ENCODE peak calls at places on chromosomes 11 and 22, in six cellular contexts. R is CD4-positive, alpha-beta memory T cell; S is WERI-Rb-1; J is progenitor cell of endocrine pancreas; V is thoracic aorta; W is pancreas. D is an unnamed sample.

GRCh38 chr22:43897751-43898261 is 6.0 kb upstream of the PNPLA5 start:
- DNase-seq in R (no peak), S (no peak), J (no peak), V (no peak), W (no peak), D (peak; percentile 56)

GRCh38 chr11:2142762-2143202 is 3.6 kb upstream of the IGF2 start:
- DNase-seq in R (no peak), S (no peak), J (no peak), V (no peak), W (no peak), D (no peak)

GRCh38 chr11:26720003-26720402 is 1.9 kb downstream of the SLC5A12 start:
- DNase-seq in R (no peak), S (no peak), J (no peak), V (no peak), W (no peak), D (no peak)

GRCh38 chr11:67306769-67307544 is 3.6 kb downstream of the SSH3 start:
- DNase-seq in R (no peak), S (no peak), J (no peak), V (no peak), W (no peak), D (no peak)

GRCh38 chr11:118074785-118075184 is 2.1 kb upstream of the TMPRSS4 start:
- DNase-seq in R (no peak), S (no peak), J (no peak), V (no peak), W (no peak), D (no peak)

GRCh38 chr11:96141649-96142048 is 201.3 kb downstream of the MAML2 start:
- DNase-seq in R (no peak), S (no peak), J (no peak), V (no peak), W (no peak), D (no peak)

GRCh38 chr22:49052023-49052538 is 775.6 kb downstream of the BRD1 start:
- DNase-seq in R (peak; percentile 27), S (no peak), J (no peak), V (no peak), W (peak; percentile 75), D (no peak)

GRCh38 chr11:131248588-131248987 is 121.8 kb upstream of the NTM start:
- DNase-seq in R (no peak), S (no peak), J (no peak), V (no peak), W (no peak), D (no peak)

GRCh38 chr11:131253142-131253884 is 117.1 kb upstream of the NTM start:
- DNase-seq in R (no peak), S (no peak), J (no peak), V (no peak), W (no peak), D (no peak)

GRCh38 chr22:30206964-30207363 is 39.6 kb downstream of the LIF start:
- DNase-seq in R (no peak), S (no peak), J (no peak), V (no peak), W (no peak), D (peak; percentile 90)

GRCh38 chr11:41414771-41415440 is 44.5 kb downstream of the LRRC4C start:
- DNase-seq in R (no peak), S (no peak), J (no peak), V (no peak), W (no peak), D (no peak)

GRCh38 chr11:64637346-64638016 is 46.5 kb downstream of the SLC22A12 start:
- DNase-seq in R (no peak), S (no peak), J (no peak), V (no peak), W (no peak), D (no peak)

GRCh38 chr22:19941365-19942070 is at the start of the genes COMT and TXNRD2:
- DNase-seq in R (peak; percentile 70), S (peak; percentile 83), J (peak; percentile 41), V (no peak), W (peak; percentile 89), D (peak; percentile 92)

GRCh38 chr22:49934891-49935557 is 16.6 kb downstream of the CRELD2 start:
- DNase-seq in R (peak; percentile 83), S (peak; percentile 79), J (no peak), V (no peak), W (peak; percentile 89), D (peak; percentile 84)

GRCh38 chr22:31650391-31650790 is 11.6 kb downstream of the PISD start:
- DNase-seq in R (no peak), S (no peak), J (no peak), V (no peak), W (no peak), D (no peak)

GRCh38 chr11:122085264-122085663 is 30.8 kb downstream of the BLID start:
- DNase-seq in R (no peak), S (no peak), J (no peak), V (no peak), W (no peak), D (no peak)

GRCh38 chr22:41782316-41782715 is 18.2 kb upstream of the CCDC134 start:
- DNase-seq in R (peak; percentile 24), S (peak; percentile 19), J (no peak), V (no peak), W (no peak), D (no peak)

GRCh38 chr22:29580200-29580810 is 608 bp downstream of the NIPSNAP1 start:
- DNase-seq in R (no peak), S (no peak), J (peak; percentile 19), V (no peak), W (peak; percentile 75), D (peak; percentile 7)

GRCh38 chr11:66936326-66936725 is 21.9 kb downstream of the PC start:
- DNase-seq in R (no peak), S (no peak), J (no peak), V (no peak), W (no peak), D (peak; percentile 33)

GRCh38 chr11:120066738-120067303 is 71.1 kb downstream of the TRIM29 start:
- DNase-seq in R (no peak), S (no peak), J (no peak), V (no peak), W (no peak), D (no peak)

GRCh38 chr11:36622431-36623136 is 24.5 kb upstream of the RAG2 start:
- DNase-seq in R (peak; percentile 6), S (peak; percentile 19), J (no peak), V (no peak), W (no peak), D (peak; percentile 12)

GRCh38 chr11:2944953-2945756 is 15.9 kb upstream of the PHLDA2 start:
- DNase-seq in R (peak; percentile 45), S (peak; percentile 73), J (no peak), V (peak; percentile 61), W (peak; percentile 87), D (peak; percentile 93)

GRCh38 chr11:6640985-6641701 is 14.5 kb downstream of the DCHS1 start:
- DNase-seq in R (no peak), S (no peak), J (no peak), V (no peak), W (peak; percentile 56), D (no peak)

GRCh38 chr22:31825513-31825912 is 71.7 kb downstream of the DEPDC5 start:
- DNase-seq in R (no peak), S (no peak), J (no peak), V (no peak), W (no peak), D (no peak)

GRCh38 chr11:134261626-134262488 is 8.5 kb downstream of the ACAD8 start:
- DNase-seq in R (peak; percentile 40), S (peak; percentile 48), J (no peak), V (no peak), W (no peak), D (peak; percentile 45)

GRCh38 chr11:91394073-91394717 is 830.4 kb upstream of the FAT3 start:
- DNase-seq in R (no peak), S (no peak), J (no peak), V (no peak), W (no peak), D (no peak)

GRCh38 chr11:123362941-123363340 is 67.1 kb upstream of the GRAMD1B start:
- DNase-seq in R (no peak), S (no peak), J (no peak), V (no peak), W (no peak), D (no peak)

GRCh38 chr11:125201525-125202121 is 37.1 kb downstream of the PKNOX2 start:
- DNase-seq in R (no peak), S (peak; percentile 21), J (no peak), V (no peak), W (peak; percentile 88), D (no peak)

GRCh38 chr22:37184380-37184755 is 3.7 kb downstream of the C1QTNF6 start:
- DNase-seq in R (no peak), S (no peak), J (no peak), V (no peak), W (peak; percentile 56), D (no peak)